ENCODE peak calls at places on chromosomes 2 and 18, in ten cellular contexts. J is tibial nerve; D is H54; B is small intestine; Z is lower lobe of right lung; S is T-helper 9 cell; Y is COR-L47; G is fibroblast of lung; W is natural killer cell treated with Interleukin-12 subunit alpha and Interleukin-12 subunit beta and Interleukin-15 and Interleukin-18, amount 100 ng/mL, for 72 hours; U is body of pancreas. P is an unnamed sample.

GRCh38 chr2:73266061-73266891 is 18.0 kb downstream of the FBXO41 start:
- DNase-seq in J (no peak), D (no peak), B (no peak), Z (no peak), S (no peak), Y (no peak), G (peak), W (no peak), U (no peak), P (no peak)

GRCh38 chr18:77197073-77197472 is 52.6 kb upstream of the GALR1 start:
- DNase-seq in J (no peak), D (no peak), B (no peak), Z (no peak), S (no peak), Y (no peak), G (no peak), W (no peak), U (no peak), P (no peak)

GRCh38 chr2:117523267-117523666 is 291.2 kb upstream of the DDX18 start:
- DNase-seq in J (peak), D (no peak), B (peak), Z (peak), S (no peak), Y (peak), G (no peak), W (no peak), U (peak), P (peak)

GRCh38 chr2:20514596-20515269 is 67.9 kb downstream of the RHOB start:
- DNase-seq in J (no peak), D (peak), B (no peak), Z (no peak), S (no peak), Y (no peak), G (peak), W (no peak), U (no peak), P (peak)

GRCh38 chr18:7349181-7349837 is 118.4 kb downstream of the LRRC30 start:
- DNase-seq in J (no peak), D (no peak), B (no peak), Z (no peak), S (no peak), Y (no peak), G (no peak), W (no peak), U (no peak), P (no peak)

GRCh38 chr2:165839610-165840009 is 45.6 kb upstream of the GALNT3 start:
- DNase-seq in J (no peak), D (no peak), B (no peak), Z (no peak), S (no peak), Y (no peak), G (peak), W (no peak), U (no peak), P (no peak)

GRCh38 chr2:31931916-31932315 is 78.9 kb downstream of the MEMO1 start:
- DNase-seq in J (no peak), D (no peak), B (no peak), Z (no peak), S (no peak), Y (no peak), G (no peak), W (no peak), U (no peak), P (no peak)

GRCh38 chr2:191499050-191499449 is 178.9 kb upstream of the NABP1 start:
- DNase-seq in J (no peak), D (no peak), B (no peak), Z (no peak), S (no peak), Y (no peak), G (no peak), W (no peak), U (no peak), P (no peak)

GRCh38 chr2:132886574-132886973 is 216.6 kb upstream of the LYPD1 start:
- DNase-seq in J (no peak), D (no peak), B (no peak), Z (no peak), S (no peak), Y (no peak), G (no peak), W (no peak), U (no peak), P (no peak)

GRCh38 chr18:22560797-22561196 is 143.1 kb upstream of the CTAGE1 start:
- DNase-seq in J (no peak), D (no peak), B (no peak), Z (no peak), S (no peak), Y (no peak), G (no peak), W (no peak), U (no peak), P (no peak)

GRCh38 chr2:54712516-54712915 is 10.9 kb upstream of the EML6 start:
- DNase-seq in J (no peak), D (no peak), B (no peak), Z (no peak), S (no peak), Y (no peak), G (no peak), W (no peak), U (no peak), P (no peak)

GRCh38 chr2:147399011-147399410 is 445.8 kb upstream of the ACVR2A start:
- DNase-seq in J (no peak), D (no peak), B (no peak), Z (no peak), S (no peak), Y (no peak), G (peak), W (no peak), U (no peak), P (no peak)

GRCh38 chr18:13500891-13501887 is 225.2 kb downstream of the FAM210A start:
- DNase-seq in J (no peak), D (peak), B (no peak), Z (no peak), S (no peak), Y (peak), G (peak), W (no peak), U (peak), P (peak)

GRCh38 chr2:137964066-137964858 is at the start of gene HNMT:
- DNase-seq in J (no peak), D (peak), B (peak), Z (peak), S (no peak), Y (no peak), G (peak), W (no peak), U (peak), P (peak)

GRCh38 chr2:220181158-220181557 is 553.7 kb downstream of the SLC4A3 start:
- DNase-seq in J (no peak), D (no peak), B (no peak), Z (no peak), S (no peak), Y (no peak), G (peak), W (no peak), U (no peak), P (no peak)

GRCh38 chr2:202780514-202781021 is 91.0 kb downstream of the ICA1L start:
- DNase-seq in J (no peak), D (peak), B (no peak), Z (no peak), S (no peak), Y (no peak), G (peak), W (no peak), U (no peak), P (no peak)

GRCh38 chr2:36780231-36780808 is 83.8 kb downstream of the VIT start:
- DNase-seq in J (no peak), D (peak), B (peak), Z (no peak), S (no peak), Y (peak), G (peak), W (no peak), U (no peak), P (no peak)

GRCh38 chr2:158546412-158547144 is 89.8 kb downstream of the PKP4 start:
- DNase-seq in J (no peak), D (no peak), B (no peak), Z (no peak), S (no peak), Y (no peak), G (no peak), W (no peak), U (no peak), P (no peak)

GRCh38 chr2:35298493-35298892 is 1057.1 kb upstream of the CRIM1 start:
- DNase-seq in J (no peak), D (no peak), B (no peak), Z (no peak), S (no peak), Y (no peak), G (peak), W (no peak), U (no peak), P (no peak)

GRCh38 chr2:167342769-167343168 is 454.5 kb downstream of the XIRP2 start:
- DNase-seq in J (no peak), D (no peak), B (no peak), Z (no peak), S (no peak), Y (no peak), G (no peak), W (no peak), U (no peak), P (no peak)

GRCh38 chr2:118848381-118849225 is 1.2 kb upstream of the EN1 start:
- DNase-seq in J (no peak), D (no peak), B (no peak), Z (no peak), S (no peak), Y (no peak), G (no peak), W (no peak), U (no peak), P (no peak)

GRCh38 chr18:35703043-35703688 is 121.6 kb downstream of the GALNT1 start:
- DNase-seq in J (no peak), D (no peak), B (no peak), Z (no peak), S (no peak), Y (no peak), G (peak), W (no peak), U (no peak), P (no peak)

GRCh38 chr18:59139291-59139614 is 431 bp upstream of the SEC11C start:
- DNase-seq in J (peak), D (peak), B (peak), Z (peak), S (peak), Y (peak), G (peak), W (peak), U (peak), P (peak)

GRCh38 chr2:9703085-9703641 is 72.4 kb upstream of the YWHAQ start:
- DNase-seq in J (peak), D (peak), B (no peak), Z (peak), S (peak), Y (peak), G (peak), W (peak), U (no peak), P (no peak)

GRCh38 chr2:85865539-85866164 is 23.1 kb downstream of the ST3GAL5 start:
- DNase-seq in J (no peak), D (no peak), B (no peak), Z (no peak), S (no peak), Y (no peak), G (peak), W (no peak), U (no peak), P (no peak)

GRCh38 chr2:62383843-62384242 is 122.2 kb downstream of the TMEM17 start:
- DNase-seq in J (no peak), D (no peak), B (no peak), Z (no peak), S (no peak), Y (no peak), G (peak), W (no peak), U (no peak), P (no peak)

GRCh38 chr2:150528861-150529801 is 41.7 kb upstream of the RND3 start:
- DNase-seq in J (no peak), D (no peak), B (peak), Z (no peak), S (no peak), Y (no peak), G (peak), W (no peak), U (no peak), P (no peak)

P was measured in mucosa of gallbladder.